ENCODE peak calls at places on chromosomes 1 and 21, in six cellular contexts. One of them, this sample, is unnamed.
A peak's percentile ranks its signal among the peaks of the same experiment; 100 is the strongest.

GRCh38 chr1:151968058-151968457 is 25.6 kb downstream of the S100A10 start:
- DNase-seq in heart left ventricle: no peak
- DNase-seq in uterus: no peak
- DNase-seq in erythroblast: peak; percentile 80
- DNase-seq in suprapubic skin: peak; percentile 58
- DNase-seq in IMR-90: peak; percentile 41
- DNase-seq in this sample: peak; percentile 72

GRCh38 chr1:109242387-109242786 is 7.0 kb upstream of the CELSR2 start:
- DNase-seq in IMR-90: no peak
- DNase-seq in erythroblast: no peak
- DNase-seq in suprapubic skin: no peak
- DNase-seq in uterus: no peak
- DNase-seq in heart left ventricle: no peak
- DNase-seq in this sample: no peak

GRCh38 chr1:183218981-183219621 is 33.0 kb downstream of the LAMC2 start:
- DNase-seq in erythroblast: peak; percentile 16
- DNase-seq in uterus: peak; percentile 75
- DNase-seq in heart left ventricle: peak; percentile 38
- DNase-seq in suprapubic skin: no peak
- DNase-seq in IMR-90: no peak
- DNase-seq in this sample: peak; percentile 26

GRCh38 chr1:243270097-243270864 is 14.4 kb downstream of the SDCCAG8 start:
- DNase-seq in erythroblast: no peak
- DNase-seq in uterus: no peak
- DNase-seq in IMR-90: no peak
- DNase-seq in suprapubic skin: no peak
- DNase-seq in heart left ventricle: no peak
- DNase-seq in this sample: no peak

GRCh38 chr1:38817958-38818705 is 41.4 kb downstream of the RRAGC start:
- DNase-seq in heart left ventricle: no peak
- DNase-seq in erythroblast: peak; percentile 42
- DNase-seq in uterus: no peak
- DNase-seq in IMR-90: no peak
- DNase-seq in suprapubic skin: no peak
- DNase-seq in this sample: peak; percentile 33

GRCh38 chr1:111499026-111499790 is 4.2 kb downstream of the ADORA3 start:
- DNase-seq in heart left ventricle: no peak
- DNase-seq in IMR-90: no peak
- DNase-seq in suprapubic skin: no peak
- DNase-seq in uterus: no peak
- DNase-seq in erythroblast: no peak
- DNase-seq in this sample: no peak

GRCh38 chr1:235022341-235023196 is 106.1 kb downstream of the TOMM20 start:
- DNase-seq in uterus: no peak
- DNase-seq in suprapubic skin: peak; percentile 30
- DNase-seq in erythroblast: no peak
- DNase-seq in heart left ventricle: no peak
- DNase-seq in IMR-90: peak; percentile 22
- DNase-seq in this sample: no peak

GRCh38 chr1:158149175-158149574 is 31.5 kb upstream of the CD1D start:
- DNase-seq in suprapubic skin: no peak
- DNase-seq in erythroblast: no peak
- DNase-seq in heart left ventricle: no peak
- DNase-seq in IMR-90: no peak
- DNase-seq in uterus: peak; percentile 25
- DNase-seq in this sample: no peak

GRCh38 chr1:89603651-89604413 is 29.1 kb upstream of the LRRC8C start:
- DNase-seq in suprapubic skin: no peak
- DNase-seq in erythroblast: no peak
- DNase-seq in IMR-90: peak; percentile 62
- DNase-seq in uterus: no peak
- DNase-seq in heart left ventricle: no peak
- DNase-seq in this sample: no peak

GRCh38 chr1:21323091-21323490 is 32.8 kb upstream of the ECE1 start:
- DNase-seq in erythroblast: no peak
- DNase-seq in uterus: peak; percentile 48
- DNase-seq in heart left ventricle: peak; percentile 73
- DNase-seq in suprapubic skin: no peak
- DNase-seq in IMR-90: no peak
- DNase-seq in this sample: no peak

GRCh38 chr1:183871142-183871541 is 66.2 kb downstream of the RGL1 start:
- DNase-seq in erythroblast: no peak
- DNase-seq in uterus: peak; percentile 52
- DNase-seq in heart left ventricle: no peak
- DNase-seq in IMR-90: peak; percentile 71
- DNase-seq in suprapubic skin: no peak
- DNase-seq in this sample: no peak

GRCh38 chr1:85502171-85502570 is 37.2 kb upstream of the DDAH1 start:
- DNase-seq in IMR-90: peak; percentile 86
- DNase-seq in erythroblast: no peak
- DNase-seq in uterus: no peak
- DNase-seq in suprapubic skin: no peak
- DNase-seq in heart left ventricle: no peak
- DNase-seq in this sample: no peak

GRCh38 chr1:157302724-157303123 is 164.5 kb upstream of the ETV3 start:
- DNase-seq in heart left ventricle: no peak
- DNase-seq in suprapubic skin: no peak
- DNase-seq in IMR-90: no peak
- DNase-seq in uterus: no peak
- DNase-seq in erythroblast: no peak
- DNase-seq in this sample: no peak

GRCh38 chr1:8871539-8871935 is 6.9 kb downstream of the ENO1 start:
- DNase-seq in uterus: no peak
- DNase-seq in suprapubic skin: no peak
- DNase-seq in erythroblast: peak; percentile 57
- DNase-seq in IMR-90: no peak
- DNase-seq in heart left ventricle: no peak
- DNase-seq in this sample: no peak

GRCh38 chr1:100249155-100249536 is 488 bp downstream of the DBT start:
- DNase-seq in erythroblast: peak; percentile 60
- DNase-seq in uterus: no peak
- DNase-seq in suprapubic skin: no peak
- DNase-seq in IMR-90: no peak
- DNase-seq in heart left ventricle: no peak
- DNase-seq in this sample: peak; percentile 41

GRCh38 chr1:150309758-150310495 is 11.4 kb upstream of the PRPF3 start:
- DNase-seq in uterus: no peak
- DNase-seq in heart left ventricle: no peak
- DNase-seq in erythroblast: no peak
- DNase-seq in suprapubic skin: no peak
- DNase-seq in IMR-90: no peak
- DNase-seq in this sample: no peak
- TF ChIP-seq POLR2A in uterus: no peak
- TF ChIP-seq POLR2A in heart left ventricle: no peak
- TF ChIP-seq POLR2A in erythroblast: peak; percentile 7
- TF ChIP-seq POLR2A in suprapubic skin: no peak
- TF ChIP-seq POLR2A in IMR-90: no peak
- TF ChIP-seq POLR2A in this sample: no peak

DNA sequence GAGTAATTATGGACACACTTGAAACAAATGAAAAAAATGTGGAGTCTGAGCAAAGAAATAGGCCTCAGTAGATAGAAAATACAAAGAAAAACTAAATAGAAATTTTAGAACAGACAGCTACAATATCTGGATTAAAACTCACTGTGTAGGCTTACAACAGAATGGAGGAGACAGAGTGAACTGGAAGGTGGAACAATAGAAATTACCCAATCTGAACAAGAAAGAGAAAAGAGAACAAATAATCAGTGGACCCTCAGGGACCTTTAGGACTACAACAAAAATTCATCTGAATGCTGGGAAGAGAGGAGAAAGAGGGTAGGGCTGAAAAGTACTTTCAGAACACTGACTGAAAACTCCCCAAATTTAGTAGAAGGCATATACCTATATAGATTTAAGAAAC is 90.0 kb downstream of the POU2F1 start:
- DNase-seq in IMR-90: no peak
- DNase-seq in suprapubic skin: no peak
- DNase-seq in heart left ventricle: no peak
- DNase-seq in erythroblast: no peak
- DNase-seq in uterus: no peak
- DNase-seq in this sample: no peak
- TF ChIP-seq POLR2A in IMR-90: no peak
- TF ChIP-seq POLR2A in suprapubic skin: no peak
- TF ChIP-seq POLR2A in heart left ventricle: no peak
- TF ChIP-seq POLR2A in erythroblast: no peak
- TF ChIP-seq POLR2A in uterus: no peak
- TF ChIP-seq POLR2A in this sample: no peak

GRCh38 chr1:95072532-95073419 is at the start of gene ALG14:
- DNase-seq in heart left ventricle: peak; percentile 96
- DNase-seq in suprapubic skin: peak; percentile 96
- DNase-seq in IMR-90: peak; percentile 96
- DNase-seq in erythroblast: peak; percentile 97
- DNase-seq in uterus: peak; percentile 94
- DNase-seq in this sample: peak; percentile 93
- TF ChIP-seq POLR2A in heart left ventricle: peak; percentile 58
- TF ChIP-seq POLR2A in suprapubic skin: peak; percentile 44
- TF ChIP-seq POLR2A in IMR-90: peak; percentile 34
- TF ChIP-seq POLR2A in erythroblast: peak; percentile 95
- TF ChIP-seq POLR2A in uterus: peak; percentile 70
- TF ChIP-seq POLR2A in this sample: peak; percentile 37

GRCh38 chr21:25422610-25423608 is 184.4 kb downstream of the MRPL39 start:
- DNase-seq in suprapubic skin: no peak
- DNase-seq in uterus: no peak
- DNase-seq in heart left ventricle: no peak
- DNase-seq in erythroblast: no peak
- DNase-seq in IMR-90: no peak
- DNase-seq in this sample: no peak
- TF ChIP-seq POLR2A in suprapubic skin: no peak
- TF ChIP-seq POLR2A in uterus: no peak
- TF ChIP-seq POLR2A in heart left ventricle: no peak
- TF ChIP-seq POLR2A in erythroblast: no peak
- TF ChIP-seq POLR2A in IMR-90: no peak
- TF ChIP-seq POLR2A in this sample: no peak

DNA sequence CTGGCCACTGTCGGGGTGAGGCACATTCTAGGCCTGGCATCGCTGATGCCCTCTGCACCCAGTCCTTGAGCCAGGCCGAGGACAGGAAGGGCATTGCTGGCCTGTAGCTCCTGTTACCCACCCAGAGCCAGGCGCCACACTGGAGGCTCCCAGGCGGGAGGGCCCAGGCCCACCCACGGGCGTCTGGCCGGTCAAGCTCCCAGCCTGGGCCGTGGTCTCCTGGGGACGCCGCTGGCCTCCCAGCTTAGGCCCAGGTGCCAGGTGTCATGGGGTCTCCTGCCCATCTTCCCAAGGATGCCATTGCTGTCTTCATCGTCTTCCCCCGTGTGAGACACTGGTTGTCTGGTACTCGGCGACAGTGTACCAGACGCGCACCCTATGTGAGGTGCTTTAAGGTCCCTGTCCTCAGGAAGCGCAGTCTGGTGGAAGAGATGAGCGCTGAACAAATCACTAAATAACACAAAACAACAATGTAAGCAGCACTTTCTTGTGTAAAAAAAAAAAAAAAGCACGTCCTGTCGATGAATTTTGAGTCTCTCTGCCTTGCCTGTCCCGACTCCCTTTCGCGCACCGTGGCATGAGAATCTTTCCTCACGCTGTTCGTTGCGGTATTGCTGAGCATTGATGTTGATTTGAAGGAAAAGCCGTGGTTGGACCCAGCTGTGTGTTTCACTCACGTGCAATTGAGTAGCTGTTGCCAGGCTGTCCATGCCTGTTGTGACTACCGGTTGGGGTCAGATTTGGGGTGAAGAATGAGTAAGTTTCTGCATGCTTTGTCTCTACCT is 27.0 kb upstream of the TRAPPC10 start:
- DNase-seq in uterus: no peak
- DNase-seq in suprapubic skin: no peak
- DNase-seq in IMR-90: peak; percentile 24
- DNase-seq in heart left ventricle: no peak
- DNase-seq in erythroblast: no peak
- DNase-seq in this sample: no peak
- TF ChIP-seq POLR2A in uterus: no peak
- TF ChIP-seq POLR2A in suprapubic skin: no peak
- TF ChIP-seq POLR2A in IMR-90: no peak
- TF ChIP-seq POLR2A in heart left ventricle: no peak
- TF ChIP-seq POLR2A in erythroblast: no peak
- TF ChIP-seq POLR2A in this sample: no peak

GRCh38 chr1:228059536-228060457 is 22.7 kb upstream of the ARF1 start:
- DNase-seq in suprapubic skin: peak; percentile 91
- DNase-seq in IMR-90: no peak
- DNase-seq in heart left ventricle: peak; percentile 33
- DNase-seq in erythroblast: peak; percentile 47
- DNase-seq in uterus: no peak
- DNase-seq in this sample: no peak
- TF ChIP-seq POLR2A in suprapubic skin: no peak
- TF ChIP-seq POLR2A in IMR-90: no peak
- TF ChIP-seq POLR2A in heart left ventricle: no peak
- TF ChIP-seq POLR2A in erythroblast: no peak
- TF ChIP-seq POLR2A in uterus: peak; percentile 12
- TF ChIP-seq POLR2A in this sample: no peak

This sample was measured in NB4.